ENCODE peak calls at places on chromosomes 4 and X, in seven cellular contexts. Y is stomach; J is CD8-positive, alpha-beta memory T cell; C is small intestine; I is GM20000; F is stimulated activated CD8-positive, alpha-beta memory T cell treated with anti-CD3 and anti-CD28 coated beads, Interleukin-12 subunit alpha, Interleukin-12 subunit beta, amount 100 ng/mL, for 4 hours; B is naive thymus-derived CD8-positive, alpha-beta T cell. T is an unnamed sample.
A peak's percentile ranks its signal among the peaks of the same experiment; 100 is the strongest.

GRCh38 chr4:89788243-89789072 is 48.5 kb downstream of the SNCA start:
- DNase-seq in Y (no peak), J (no peak), C (no peak), I (no peak), F (no peak), B (no peak), T (peak; percentile 44)

GRCh38 chr4:145058256-145058655 is 39.7 kb downstream of the ANAPC10 start:
- DNase-seq in Y (no peak), J (no peak), C (no peak), I (no peak), F (no peak), B (no peak), T (no peak)

GRCh38 chr4:98468744-98469143 is 189.7 kb downstream of the TSPAN5 start:
- DNase-seq in Y (no peak), J (no peak), C (no peak), I (no peak), F (no peak), B (no peak), T (no peak)

GRCh38 chrX:136457303-136457917 is 30.3 kb upstream of the BRS3 start:
- DNase-seq in Y (no peak), J (no peak), C (no peak), I (no peak), F (no peak), B (no peak), T (no peak)

GRCh38 chr4:181308476-181309170 is 934.6 kb upstream of the TENM3 start:
- DNase-seq in Y (peak; percentile 26), J (no peak), C (no peak), I (no peak), F (no peak), B (no peak), T (no peak)

GRCh38 chr4:13704761-13705160 is 77.2 kb upstream of the BOD1L1 start:
- DNase-seq in Y (no peak), J (no peak), C (no peak), I (no peak), F (no peak), B (no peak), T (no peak)

GRCh38 chrX:139936259-139936658 is 3.4 kb upstream of the ATP11C start:
- DNase-seq in Y (no peak), J (no peak), C (no peak), I (no peak), F (no peak), B (no peak), T (no peak)

GRCh38 chr4:65538571-65538970 is 131.7 kb downstream of the EPHA5 start:
- DNase-seq in Y (no peak), J (no peak), C (no peak), I (no peak), F (no peak), B (no peak), T (peak; percentile 71)

GRCh38 chrX:14095702-14096101 is 66.0 kb upstream of the GEMIN8 start:
- DNase-seq in Y (peak; percentile 28), J (peak; percentile 15), C (peak; percentile 49), I (peak; percentile 16), F (no peak), B (peak; percentile 6), T (peak; percentile 3)

GRCh38 chrX:1401611-1402430 is 9.9 kb upstream of the SLC25A6 start:
- DNase-seq in Y (no peak), J (no peak), C (no peak), I (no peak), F (no peak), B (no peak), T (no peak)

GRCh38 chr4:67549123-67549522 is 3.8 kb upstream of the CENPC start:
- DNase-seq in Y (no peak), J (peak; percentile 29), C (peak; percentile 46), I (peak; percentile 19), F (no peak), B (no peak), T (peak; percentile 2)

GRCh38 chr4:75686346-75686745 is 13.1 kb upstream of the G3BP2 start:
- DNase-seq in Y (no peak), J (peak; percentile 63), C (no peak), I (no peak), F (no peak), B (peak; percentile 37), T (no peak)